ENCODE peak calls at places on chromosomes 16 and 17, in seven cellular contexts. Z is aorta; M is activated CD4-positive, alpha-beta T cell treated with anti-CD3 and anti-CD28 coated beads, Interleukin-2, amount 10 ng/mL, durations not matched to agents 7 days and 5 days; W is T-helper 2 cell; B is activated T-helper 1 cell treated with anti-CD3 and anti-CD28 coated beads, Interleukin-2, amount 50 U/mL, for 16 hours; D is amygdala; V is AG20443. L is an unnamed sample.

GRCh38 chr16:57264950-57265371 is 19.5 kb downstream of the PLLP start:
- DNase-seq in Z (peak; percentile 57), M (no peak), W (no peak), B (no peak), D (no peak), V (no peak), L (no peak)

GRCh38 chr16:57620316-57621231 is 7.9 kb upstream of the ADGRG1 start:
- DNase-seq in Z (peak; percentile 71), M (no peak), W (no peak), B (no peak), D (no peak), V (no peak), L (no peak)

GRCh38 chr16:27704252-27704651 is 154.3 kb downstream of the KATNIP start:
- DNase-seq in Z (no peak), M (no peak), W (no peak), B (no peak), D (no peak), V (no peak), L (no peak)

GRCh38 chr17:4215882-4216411 is 47.8 kb downstream of the ANKFY1 start:
- DNase-seq in Z (no peak), M (no peak), W (no peak), B (no peak), D (no peak), V (no peak), L (no peak)

GRCh38 chr16:51228097-51228659 is 77.1 kb upstream of the SALL1 start:
- DNase-seq in Z (no peak), M (no peak), W (no peak), B (no peak), D (no peak), V (no peak), L (no peak)

GRCh38 chr17:51434434-51435170 is 174.3 kb downstream of the UTP18 start:
- DNase-seq in Z (no peak), M (no peak), W (no peak), B (no peak), D (no peak), V (no peak), L (no peak)

GRCh38 chr16:29849505-29849904 is 13.5 kb downstream of the CDIPT start:
- DNase-seq in Z (no peak), M (no peak), W (no peak), B (no peak), D (no peak), V (no peak), L (no peak)

GRCh38 chr16:81885976-81886586 is 107.0 kb downstream of the PLCG2 start:
- DNase-seq in Z (no peak), M (peak; percentile 23), W (no peak), B (no peak), D (no peak), V (peak; percentile 75), L (no peak)

GRCh38 chr16:82753821-82754220 is 127.1 kb downstream of the CDH13 start:
- DNase-seq in Z (no peak), M (no peak), W (no peak), B (no peak), D (no peak), V (peak; percentile 37), L (no peak)

GRCh38 chr17:73610331-73610911 is 33.8 kb downstream of the SDK2 start:
- DNase-seq in Z (no peak), M (no peak), W (no peak), B (no peak), D (no peak), V (no peak), L (no peak)

GRCh38 chr16:2675021-2675420 is 7.3 kb upstream of the KCTD5 start:
- DNase-seq in Z (no peak), M (no peak), W (no peak), B (no peak), D (no peak), V (no peak), L (no peak)

GRCh38 chr17:59829217-59830006 is 63.3 kb downstream of the TUBD1 start:
- DNase-seq in Z (no peak), M (peak; percentile 59), W (peak; percentile 45), B (no peak), D (no peak), V (peak; percentile 73), L (no peak)

GRCh38 chr17:82713015-82713723 is 3.3 kb upstream of the FN3KRP start:
- DNase-seq in Z (no peak), M (no peak), W (no peak), B (no peak), D (no peak), V (no peak), L (no peak)

GRCh38 chr16:65657051-65657450 is 535.2 kb upstream of the CDH11 start:
- DNase-seq in Z (no peak), M (no peak), W (no peak), B (no peak), D (no peak), V (no peak), L (no peak)

GRCh38 chr16:24819462-24820040 is 26.2 kb upstream of the SLC5A11 start:
- DNase-seq in Z (no peak), M (no peak), W (no peak), B (no peak), D (no peak), V (no peak), L (no peak)

GRCh38 chr17:35069311-35069710 is 5.8 kb upstream of the RFFL start:
- DNase-seq in Z (no peak), M (no peak), W (no peak), B (no peak), D (no peak), V (peak; percentile 58), L (no peak)

GRCh38 chr17:229130-229944 is 47.9 kb upstream of the DOC2B start:
- DNase-seq in Z (peak; percentile 54), M (no peak), W (no peak), B (no peak), D (no peak), V (no peak), L (no peak)

GRCh38 chr17:64164592-64165285 is 34.8 kb upstream of the ERN1 start:
- DNase-seq in Z (no peak), M (no peak), W (no peak), B (no peak), D (no peak), V (no peak), L (no peak)

GRCh38 chr16:58329147-58329546 is 34.3 kb upstream of the PRSS54 start:
- DNase-seq in Z (no peak), M (no peak), W (no peak), B (no peak), D (no peak), V (peak; percentile 47), L (no peak)

GRCh38 chr17:7114241-7114874 is at the start of gene ASGR2:
- DNase-seq in Z (peak; percentile 46), M (no peak), W (no peak), B (no peak), D (no peak), V (no peak), L (no peak)

GRCh38 chr17:35775583-35775982 is 14.9 kb downstream of the C17orf50 start:
- DNase-seq in Z (no peak), M (no peak), W (no peak), B (no peak), D (no peak), V (no peak), L (no peak)

GRCh38 chr17:82013341-82013740 is 9.3 kb downstream of the CENPX start:
- DNase-seq in Z (peak; percentile 87), M (no peak), W (no peak), B (no peak), D (no peak), V (no peak), L (no peak)

GRCh38 chr17:51427259-51428255 is 167.2 kb downstream of the UTP18 start:
- DNase-seq in Z (no peak), M (peak; percentile 70), W (peak; percentile 27), B (peak; percentile 21), D (no peak), V (no peak), L (peak; percentile 83)